ENCODE peak calls at places on chromosomes 3 and 15, in ten cellular contexts. D is left lung; Q is body of pancreas; G is Karpas-422; C is CD4-positive, alpha-beta T cell; P is SJSA1; L is stomach; O is fibroblast of lung; R is right cardiac atrium; M is HCT116. V is an unnamed sample.

GRCh38 chr15:38605744-38606143 is 41.1 kb upstream of the RASGRP1 start:
- DNase-seq in D (no peak), Q (no peak), G (no peak), C (no peak), P (no peak), L (no peak), O (no peak), R (no peak), M (no peak), V (no peak)

GRCh38 chr3:168338176-168338575 is 242.5 kb upstream of the GOLIM4 start:
- DNase-seq in D (no peak), Q (no peak), G (no peak), C (no peak), P (no peak), L (no peak), O (no peak), R (no peak), M (no peak), V (no peak)

GRCh38 chr15:43877371-43877770 is 50.6 kb downstream of the WDR76 start:
- DNase-seq in D (no peak), Q (no peak), G (no peak), C (no peak), P (no peak), L (no peak), O (no peak), R (no peak), M (no peak), V (no peak)

GRCh38 chr15:35713733-35714132 is 167.8 kb upstream of the DPH6 start:
- DNase-seq in D (no peak), Q (no peak), G (no peak), C (no peak), P (peak; percentile 53), L (no peak), O (no peak), R (no peak), M (peak; percentile 6), V (no peak)

GRCh38 chr15:65421360-65422215 is 1.2 kb downstream of the IGDCC4 start:
- DNase-seq in D (peak; percentile 76), Q (peak; percentile 35), G (no peak), C (no peak), P (no peak), L (no peak), O (peak; percentile 63), R (peak; percentile 67), M (no peak), V (peak; percentile 53)

GRCh38 chr15:75422554-75422953 is 28.9 kb downstream of the SIN3A start:
- DNase-seq in D (no peak), Q (no peak), G (no peak), C (no peak), P (no peak), L (no peak), O (no peak), R (no peak), M (no peak), V (no peak)

GRCh38 chr15:61639491-61639890 is 410.4 kb upstream of the RORA start:
- DNase-seq in D (peak; percentile 68), Q (no peak), G (no peak), C (no peak), P (no peak), L (no peak), O (no peak), R (no peak), M (no peak), V (no peak)

GRCh38 chr3:150238043-150238802 is 169.9 kb upstream of the TSC22D2 start:
- DNase-seq in D (no peak), Q (peak; percentile 24), G (no peak), C (no peak), P (no peak), L (no peak), O (no peak), R (no peak), M (no peak), V (no peak)

GRCh38 chr3:113498221-113499005 is 16.5 kb downstream of the SPICE1 start:
- DNase-seq in D (no peak), Q (no peak), G (no peak), C (no peak), P (no peak), L (no peak), O (peak; percentile 58), R (no peak), M (no peak), V (no peak)
- H3K27ac ChIP-seq in D (no peak overlapping the region), Q (no peak overlapping the region), G (no peak overlapping the region), C (no peak overlapping the region), P (peak overlapping the region; percentile 78), L (no peak overlapping the region), O (no peak overlapping the region), R (no peak overlapping the region), M (no peak overlapping the region), V (no peak overlapping the region)

GRCh38 chr3:170967126-170967525 is 58.7 kb upstream of the EIF5A2 start:
- DNase-seq in D (no peak), Q (no peak), G (no peak), C (no peak), P (no peak), L (no peak), O (no peak), R (no peak), M (no peak), V (no peak)

GRCh38 chr3:170962426-170962825 is 54.0 kb upstream of the EIF5A2 start:
- DNase-seq in D (no peak), Q (no peak), G (no peak), C (no peak), P (no peak), L (no peak), O (no peak), R (no peak), M (no peak), V (no peak)

GRCh38 chr3:170966495-170966894 is 58.1 kb upstream of the EIF5A2 start:
- DNase-seq in D (no peak), Q (no peak), G (no peak), C (no peak), P (no peak), L (no peak), O (no peak), R (no peak), M (no peak), V (no peak)

GRCh38 chr3:170956647-170957046 is 48.2 kb upstream of the EIF5A2 start:
- DNase-seq in D (no peak), Q (no peak), G (no peak), C (no peak), P (no peak), L (no peak), O (no peak), R (no peak), M (no peak), V (no peak)

DNA sequence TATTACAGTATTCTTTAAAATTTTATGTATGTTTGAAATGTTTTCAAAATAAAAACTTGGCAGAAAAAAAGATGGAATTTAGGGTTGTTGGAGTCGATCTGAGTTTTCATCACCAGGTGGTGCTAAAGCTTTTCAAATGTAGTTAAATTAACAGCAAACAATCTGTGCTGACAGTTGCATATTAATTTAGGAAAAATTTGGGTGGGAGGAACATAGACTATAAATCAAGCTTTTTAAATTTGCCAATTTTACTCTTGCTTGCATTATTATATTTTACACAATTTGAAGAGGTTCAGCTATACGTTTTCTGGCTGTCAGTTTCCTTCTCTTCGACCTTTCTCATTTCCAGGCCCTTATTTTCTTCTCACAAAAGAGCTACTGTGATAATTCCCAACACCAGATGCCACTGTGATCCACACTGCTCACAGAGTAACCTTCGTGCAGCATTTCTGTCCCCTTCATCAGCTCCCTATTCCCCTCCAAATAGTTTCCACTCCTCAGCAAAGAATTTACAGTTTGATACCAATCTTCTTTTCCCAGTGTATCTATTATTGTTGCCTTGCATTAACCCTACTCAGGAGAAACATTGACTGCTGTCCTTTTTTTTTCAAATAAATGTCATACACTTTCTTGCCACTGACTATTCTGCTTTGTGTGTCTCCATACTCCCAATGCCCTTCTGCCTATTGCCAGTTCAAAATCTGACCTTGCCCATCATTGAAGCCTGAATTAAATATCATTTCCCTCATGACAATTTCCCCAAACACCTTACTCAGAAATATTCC is 53.4 kb upstream of the EIF5A2 start:
- DNase-seq in D (no peak), Q (no peak), G (peak; percentile 72), C (no peak), P (no peak), L (no peak), O (peak; percentile 69), R (no peak), M (peak; percentile 34), V (no peak)
- H3K27ac ChIP-seq in D (no peak overlapping the region), Q (no peak overlapping the region), G (no peak overlapping the region), C (no peak overlapping the region), P (no peak overlapping the region), L (no peak overlapping the region), O (no peak overlapping the region), R (no peak overlapping the region), M (no peak overlapping the region), V (no peak overlapping the region)

DNA sequence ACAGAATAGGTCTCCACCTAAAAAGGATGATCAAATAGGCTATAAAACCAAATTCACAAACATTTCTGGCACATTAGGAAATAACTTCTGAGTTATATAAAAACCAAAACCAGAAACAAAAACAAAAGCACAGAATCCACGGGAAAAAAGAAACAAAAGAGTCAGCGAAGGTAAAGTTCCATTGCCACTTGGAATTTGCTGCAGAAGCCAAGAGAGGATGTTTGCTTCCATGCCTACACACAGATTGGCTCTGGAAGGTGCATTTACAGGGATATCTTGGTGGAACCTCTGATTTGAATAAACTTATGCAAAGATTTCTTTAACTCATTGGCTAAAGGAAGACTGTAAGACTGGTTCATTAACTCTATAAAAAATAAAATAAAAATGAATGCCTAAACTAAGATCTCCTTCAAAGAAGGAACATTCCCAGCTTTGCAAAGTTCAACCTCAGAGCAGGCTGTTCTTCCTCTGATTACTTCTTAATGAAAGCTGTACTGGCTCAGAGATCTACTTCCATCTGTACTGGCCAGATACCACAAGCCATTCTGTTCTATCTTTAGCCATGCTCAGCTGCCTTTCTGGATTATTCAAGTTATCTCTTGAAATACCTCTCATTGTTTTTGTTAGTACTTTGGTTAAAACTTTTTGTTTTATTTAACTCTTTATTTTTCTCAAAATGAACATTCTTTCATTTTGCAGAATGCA is 537.5 kb upstream of the CCDC54 start:
- DNase-seq in D (no peak), Q (no peak), G (no peak), C (no peak), P (no peak), L (no peak), O (no peak), R (no peak), M (no peak), V (no peak)
- H3K27ac ChIP-seq in D (no peak overlapping the region), Q (no peak overlapping the region), G (no peak overlapping the region), C (no peak overlapping the region), P (no peak overlapping the region), L (no peak overlapping the region), O (no peak overlapping the region), R (no peak overlapping the region), M (no peak overlapping the region), V (peak overlapping the region; percentile 31)

GRCh38 chr3:174859109-174859735 is at the start of gene NAALADL2:
- DNase-seq in D (no peak), Q (no peak), G (no peak), C (no peak), P (no peak), L (no peak), O (no peak), R (no peak), M (no peak), V (no peak)

GRCh38 chr3:174862666-174863065 is 3.5 kb downstream of the NAALADL2 start:
- DNase-seq in D (no peak), Q (no peak), G (no peak), C (no peak), P (no peak), L (peak; percentile 42), O (no peak), R (no peak), M (no peak), V (no peak)

GRCh38 chr3:174862101-174862500 is 3.0 kb downstream of the NAALADL2 start:
- DNase-seq in D (peak; percentile 47), Q (no peak), G (no peak), C (no peak), P (no peak), L (peak; percentile 60), O (no peak), R (no peak), M (peak; percentile 51), V (no peak)

GRCh38 chr3:174859756-174860155 is 622 bp downstream of the NAALADL2 start:
- DNase-seq in D (no peak), Q (no peak), G (no peak), C (no peak), P (no peak), L (no peak), O (no peak), R (no peak), M (no peak), V (no peak)

DNA sequence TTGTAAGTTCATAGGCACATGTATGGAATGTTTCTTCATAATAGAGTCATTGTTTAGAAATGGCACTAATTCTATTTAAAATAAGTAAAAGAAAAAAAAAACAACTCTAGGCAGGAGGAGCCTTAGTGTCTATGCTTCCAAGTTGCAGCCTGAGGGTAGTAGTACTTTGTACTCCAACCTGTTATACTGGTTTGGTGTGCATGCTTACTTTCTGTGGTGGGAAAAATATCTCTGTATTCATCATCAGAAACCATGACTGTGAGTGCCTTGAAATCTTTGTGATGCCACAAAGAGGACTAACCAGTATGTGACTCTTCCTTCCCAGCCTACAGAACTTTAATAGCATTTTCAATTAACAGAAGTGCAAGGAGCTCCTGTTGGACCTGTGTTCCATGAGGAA is 4.4 kb downstream of the NAALADL2 start:
- DNase-seq in D (no peak), Q (no peak), G (no peak), C (no peak), P (no peak), L (no peak), O (no peak), R (no peak), M (peak; percentile 39), V (no peak)
- H3K27ac ChIP-seq in D (no peak overlapping the region), Q (no peak overlapping the region), G (no peak overlapping the region), C (no peak overlapping the region), P (no peak overlapping the region), L (no peak overlapping the region), O (no peak overlapping the region), R (no peak overlapping the region), M (no peak overlapping the region), V (no peak overlapping the region)

V was measured in left ventricle myocardium inferior.